ENCODE peak calls at places on chromosomes 16 and 17, in four cellular contexts. V is prostate gland, J is testis, H is breast epithelium. Z is an unnamed sample.
A peak's percentile ranks its signal among the peaks of the same experiment; 100 is the strongest.

GRCh38 chr17:73546121-73546520 is 98.1 kb downstream of the SDK2 start:
- DNase-seq in J (no peak), H (no peak), V (no peak), Z (no peak)

GRCh38 chr17:18246109-18246725 is 12.3 kb downstream of the FLII start:
- DNase-seq in H (no peak), J (no peak), V (no peak), Z (no peak)

GRCh38 chr16:85565796-85566501 is 47.2 kb upstream of the GSE1 start:
- DNase-seq in V (no peak), H (no peak), J (no peak), Z (no peak)

GRCh38 chr17:12034538-12034937 is 13.9 kb downstream of the MAP2K4 start:
- DNase-seq in V (no peak), J (no peak), H (no peak), Z (no peak)

GRCh38 chr16:50814043-50814442 is 72.2 kb downstream of the CYLD start:
- DNase-seq in V (no peak), J (no peak), H (no peak), Z (no peak)

GRCh38 chr16:3458852-3459361 is 15.4 kb downstream of the NAA60 start:
- DNase-seq in V (no peak), H (no peak), J (no peak), Z (no peak)

GRCh38 chr17:3026125-3026855 is 37.1 kb downstream of the OR1D5 start:
- DNase-seq in V (no peak), H (no peak), J (no peak), Z (no peak)

GRCh38 chr17:49748791-49749190 is 15.1 kb downstream of the FAM117A start:
- DNase-seq in J (no peak), H (no peak), V (no peak), Z (no peak)

GRCh38 chr16:87203060-87203656 is 114.0 kb downstream of the C16orf95 start:
- DNase-seq in J (peak; percentile 43), V (no peak), H (no peak), Z (peak; percentile 53)

GRCh38 chr17:82120148-82120547 is 22.1 kb upstream of the FASN start:
- DNase-seq in H (no peak), V (no peak), J (no peak), Z (no peak)

GRCh38 chr16:22948603-22949368 is 134.8 kb downstream of the HS3ST2 start:
- DNase-seq in V (peak; percentile 48), J (peak; percentile 85), H (peak; percentile 58), Z (peak; percentile 71)

GRCh38 chr16:46871587-46871986 is 12.6 kb upstream of the GPT2 start:
- DNase-seq in V (no peak), J (no peak), H (no peak), Z (no peak)

GRCh38 chr16:50884066-50884860 is 142.4 kb downstream of the CYLD start:
- DNase-seq in J (peak; percentile 67), V (no peak), H (no peak), Z (no peak)

GRCh38 chr17:72387969-72388368 is 267.1 kb downstream of the SOX9 start:
- DNase-seq in H (no peak), J (no peak), V (no peak), Z (no peak)

GRCh38 chr17:72386619-72387237 is 265.9 kb downstream of the SOX9 start:
- DNase-seq in J (no peak), V (no peak), H (no peak), Z (no peak)

GRCh38 chr17:72390675-72391501 is 270.1 kb downstream of the SOX9 start:
- DNase-seq in J (no peak), H (no peak), V (no peak), Z (no peak)

GRCh38 chr17:72387487-72387886 is 266.7 kb downstream of the SOX9 start:
- DNase-seq in H (no peak), V (no peak), J (no peak), Z (no peak)

GRCh38 chr17:72388765-72389473 is 268.1 kb downstream of the SOX9 start:
- DNase-seq in J (no peak), H (no peak), V (no peak), Z (no peak)
- TF ChIP-seq CTCF in J (no peak), H (no peak), V (no peak), Z (no peak)

GRCh38 chr17:68182940-68183551 is 64.8 kb upstream of the AMZ2 start:
- DNase-seq in V (no peak), H (no peak), J (no peak), Z (no peak)
- H3K27ac ChIP-seq in V (no peak overlapping the region), H (no peak overlapping the region), J (no peak overlapping the region), Z (no peak overlapping the region)

DNA sequence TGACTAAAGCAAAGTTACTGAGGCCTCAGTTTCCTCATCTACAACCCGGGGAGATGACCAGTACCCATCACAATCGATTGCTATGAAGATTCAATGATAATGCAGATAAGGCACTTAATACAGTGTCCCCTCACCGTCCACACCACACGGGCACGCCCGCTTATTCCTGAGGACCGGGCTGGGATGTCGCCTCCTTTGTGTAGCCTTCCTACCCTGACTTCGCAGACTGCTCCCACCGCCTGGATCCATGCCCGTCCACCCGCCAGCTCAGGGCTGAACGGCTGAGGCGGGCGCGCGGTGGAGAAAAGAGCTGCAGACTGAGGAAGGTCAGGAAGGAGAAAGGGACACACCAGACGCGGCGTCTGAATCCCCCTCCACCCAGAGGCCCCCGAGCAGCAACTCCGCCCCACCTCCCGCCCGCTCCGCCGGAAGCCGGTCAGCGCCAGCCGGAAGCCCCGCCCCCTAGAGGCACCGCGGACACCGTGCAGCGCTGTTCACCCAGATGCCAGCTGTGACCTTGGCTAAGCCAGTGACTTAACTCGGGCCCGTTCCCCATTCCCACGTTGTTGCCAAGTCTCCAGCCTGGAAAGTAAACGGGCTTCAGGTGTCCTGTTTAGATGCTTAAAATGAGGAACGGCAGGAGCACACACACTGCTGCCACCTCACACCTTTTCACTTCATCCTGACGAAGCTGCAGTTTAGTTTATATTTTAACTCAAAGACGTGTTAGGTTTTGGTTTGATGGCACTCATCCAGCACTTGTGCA is at the start of gene KRABD2:
- DNase-seq in V (peak; percentile 83), H (peak; percentile 92), J (peak; percentile 93), Z (peak; percentile 97)
- TF ChIP-seq POLR2A in V (peak; percentile 66), H (peak; percentile 78), J (no peak), Z (peak; percentile 85)

DNA sequence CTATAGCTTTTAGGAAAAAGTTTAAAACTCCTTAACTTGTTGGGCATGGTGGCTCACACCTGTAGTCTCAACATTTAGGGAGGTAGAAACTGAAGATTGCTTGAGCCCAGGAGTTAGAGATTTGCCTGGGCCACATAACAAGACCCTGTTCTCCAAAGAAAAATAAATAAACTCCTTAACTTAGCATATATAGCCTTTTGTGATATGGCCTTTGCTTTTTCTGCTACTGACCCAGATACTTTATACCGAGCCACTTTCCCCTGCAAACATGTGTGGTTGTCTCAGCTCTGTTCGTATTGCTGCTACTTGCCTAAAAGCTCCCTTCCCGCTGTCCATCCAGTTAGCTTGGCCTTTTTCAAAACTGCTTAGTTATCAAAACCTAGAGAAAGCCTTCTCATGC is 51.0 kb downstream of the GAN start:
- DNase-seq in J (no peak), H (no peak), V (no peak), Z (no peak)
- TF ChIP-seq CTCF in J (no peak), H (no peak), V (no peak), Z (no peak)